ENCODE peak calls at places on chromosomes 16 and 17, in ten cellular contexts. One of them, this sample, is unnamed.

GRCh38 chr16:67396775-67397450 is 3.6 kb upstream of the TPPP3 start:
- DNase-seq in lung: no peak
- DNase-seq in cardiac muscle cell: peak; percentile 23
- DNase-seq in sigmoid colon: no peak
- DNase-seq in transverse colon: no peak
- DNase-seq in stomach: no peak
- DNase-seq in mammary epithelial cell: no peak
- DNase-seq in A673: no peak
- DNase-seq in thoracic aorta: no peak
- DNase-seq in HepG2: no peak
- DNase-seq in this sample: no peak

GRCh38 chr17:79533116-79533515 is 77.7 kb downstream of the RBFOX3 start:
- DNase-seq in lung: no peak
- DNase-seq in cardiac muscle cell: no peak
- DNase-seq in sigmoid colon: no peak
- DNase-seq in transverse colon: no peak
- DNase-seq in stomach: no peak
- DNase-seq in mammary epithelial cell: no peak
- DNase-seq in A673: no peak
- DNase-seq in thoracic aorta: no peak
- DNase-seq in HepG2: no peak
- DNase-seq in this sample: no peak

GRCh38 chr17:73639926-73640325 is 4.3 kb downstream of the SDK2 start:
- DNase-seq in lung: no peak
- DNase-seq in cardiac muscle cell: no peak
- DNase-seq in sigmoid colon: no peak
- DNase-seq in transverse colon: peak; percentile 46
- DNase-seq in stomach: peak; percentile 24
- DNase-seq in mammary epithelial cell: no peak
- DNase-seq in A673: no peak
- DNase-seq in thoracic aorta: no peak
- DNase-seq in HepG2: peak; percentile 33
- DNase-seq in this sample: no peak

GRCh38 chr16:3864562-3864961 is 16.0 kb downstream of the CREBBP start:
- DNase-seq in lung: no peak
- DNase-seq in cardiac muscle cell: no peak
- DNase-seq in sigmoid colon: no peak
- DNase-seq in transverse colon: no peak
- DNase-seq in stomach: no peak
- DNase-seq in mammary epithelial cell: no peak
- DNase-seq in A673: no peak
- DNase-seq in thoracic aorta: no peak
- DNase-seq in HepG2: no peak
- DNase-seq in this sample: no peak

GRCh38 chr17:61981323-61981722 is 53.5 kb upstream of the INTS2 start:
- DNase-seq in lung: no peak
- DNase-seq in cardiac muscle cell: no peak
- DNase-seq in sigmoid colon: no peak
- DNase-seq in transverse colon: no peak
- DNase-seq in stomach: no peak
- DNase-seq in mammary epithelial cell: peak; percentile 10
- DNase-seq in A673: no peak
- DNase-seq in thoracic aorta: no peak
- DNase-seq in HepG2: no peak
- DNase-seq in this sample: no peak

GRCh38 chr17:7060165-7060890 is 16.4 kb upstream of the SLC16A11 start:
- DNase-seq in lung: no peak
- DNase-seq in cardiac muscle cell: no peak
- DNase-seq in sigmoid colon: no peak
- DNase-seq in transverse colon: no peak
- DNase-seq in stomach: peak; percentile 27
- DNase-seq in mammary epithelial cell: peak; percentile 99
- DNase-seq in A673: peak; percentile 27
- DNase-seq in thoracic aorta: no peak
- DNase-seq in HepG2: peak; percentile 59
- DNase-seq in this sample: no peak

GRCh38 chr17:71438631-71439146 is 682.1 kb upstream of the SOX9 start:
- DNase-seq in lung: peak; percentile 45
- DNase-seq in cardiac muscle cell: peak; percentile 10
- DNase-seq in sigmoid colon: no peak
- DNase-seq in transverse colon: no peak
- DNase-seq in stomach: no peak
- DNase-seq in mammary epithelial cell: peak; percentile 96
- DNase-seq in A673: peak; percentile 3
- DNase-seq in thoracic aorta: no peak
- DNase-seq in HepG2: peak; percentile 25
- DNase-seq in this sample: no peak

GRCh38 chr16:1546430-1546829 is 13.0 kb downstream of the TMEM204 start:
- DNase-seq in lung: no peak
- DNase-seq in cardiac muscle cell: no peak
- DNase-seq in sigmoid colon: no peak
- DNase-seq in transverse colon: no peak
- DNase-seq in stomach: no peak
- DNase-seq in mammary epithelial cell: no peak
- DNase-seq in A673: no peak
- DNase-seq in thoracic aorta: no peak
- DNase-seq in HepG2: no peak
- DNase-seq in this sample: no peak

GRCh38 chr17:4949321-4950074 is 1.2 kb upstream of the PFN1 start:
- DNase-seq in lung: peak; percentile 83
- DNase-seq in cardiac muscle cell: peak; percentile 60
- DNase-seq in sigmoid colon: peak; percentile 89
- DNase-seq in transverse colon: peak; percentile 93
- DNase-seq in stomach: peak; percentile 82
- DNase-seq in mammary epithelial cell: peak; percentile 83
- DNase-seq in A673: peak; percentile 67
- DNase-seq in thoracic aorta: no peak
- DNase-seq in HepG2: peak; percentile 82
- DNase-seq in this sample: no peak

GRCh38 chr16:69840975-69841374 is 78.8 kb downstream of the WWP2 start:
- DNase-seq in lung: no peak
- DNase-seq in cardiac muscle cell: no peak
- DNase-seq in sigmoid colon: no peak
- DNase-seq in transverse colon: peak; percentile 82
- DNase-seq in stomach: peak; percentile 56
- DNase-seq in mammary epithelial cell: no peak
- DNase-seq in A673: no peak
- DNase-seq in thoracic aorta: no peak
- DNase-seq in HepG2: no peak
- DNase-seq in this sample: no peak

GRCh38 chr16:53744449-53744848 is 40.5 kb downstream of the FTO start:
- DNase-seq in lung: no peak
- DNase-seq in cardiac muscle cell: no peak
- DNase-seq in sigmoid colon: no peak
- DNase-seq in transverse colon: no peak
- DNase-seq in stomach: no peak
- DNase-seq in mammary epithelial cell: no peak
- DNase-seq in A673: peak; percentile 31
- DNase-seq in thoracic aorta: no peak
- DNase-seq in HepG2: peak; percentile 67
- DNase-seq in this sample: no peak

GRCh38 chr17:32998893-32999240 is 7.2 kb downstream of the SPACA3 start:
- DNase-seq in lung: no peak
- DNase-seq in cardiac muscle cell: no peak
- DNase-seq in sigmoid colon: no peak
- DNase-seq in transverse colon: no peak
- DNase-seq in stomach: no peak
- DNase-seq in mammary epithelial cell: peak; percentile 56
- DNase-seq in A673: no peak
- DNase-seq in thoracic aorta: no peak
- DNase-seq in HepG2: no peak
- DNase-seq in this sample: no peak

GRCh38 chr17:12712941-12713340 is 47.3 kb downstream of the MYOCD start:
- DNase-seq in lung: no peak
- DNase-seq in cardiac muscle cell: no peak
- DNase-seq in sigmoid colon: no peak
- DNase-seq in transverse colon: no peak
- DNase-seq in stomach: no peak
- DNase-seq in mammary epithelial cell: no peak
- DNase-seq in A673: no peak
- DNase-seq in thoracic aorta: no peak
- DNase-seq in HepG2: no peak
- DNase-seq in this sample: no peak

GRCh38 chr17:43578699-43579569 is 32.8 kb upstream of the ETV4 start:
- DNase-seq in lung: no peak
- DNase-seq in cardiac muscle cell: no peak
- DNase-seq in sigmoid colon: no peak
- DNase-seq in transverse colon: no peak
- DNase-seq in stomach: no peak
- DNase-seq in mammary epithelial cell: peak; percentile 49
- DNase-seq in A673: no peak
- DNase-seq in thoracic aorta: no peak
- DNase-seq in HepG2: peak; percentile 46
- DNase-seq in this sample: no peak

GRCh38 chr17:42578282-42578869 is 847 bp upstream of the PSMC3IP start:
- DNase-seq in lung: peak; percentile 75
- DNase-seq in cardiac muscle cell: peak; percentile 82
- DNase-seq in sigmoid colon: peak; percentile 87
- DNase-seq in transverse colon: peak; percentile 88
- DNase-seq in stomach: peak; percentile 79
- DNase-seq in mammary epithelial cell: peak; percentile 58
- DNase-seq in A673: peak; percentile 82
- DNase-seq in thoracic aorta: no peak
- DNase-seq in HepG2: peak; percentile 84
- DNase-seq in this sample: peak; percentile 79

DNA sequence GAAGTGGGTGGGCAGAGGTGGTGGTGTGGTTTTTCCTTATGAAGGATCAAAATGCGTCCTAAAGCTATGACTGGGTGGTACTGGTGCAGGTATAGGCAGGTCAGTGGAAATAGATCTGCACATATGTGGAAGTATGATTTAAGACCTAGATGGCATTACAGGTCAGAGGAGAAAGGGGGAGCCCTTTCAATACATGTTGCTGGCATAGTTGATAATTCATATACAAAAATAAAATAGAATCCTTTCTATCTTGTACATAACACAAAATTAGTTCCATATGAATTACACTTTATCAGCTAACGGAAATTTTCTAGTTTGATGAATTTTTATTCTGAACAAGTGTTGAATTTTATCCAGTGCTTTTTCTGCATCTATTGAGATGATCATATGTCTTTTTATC is 20.8 kb upstream of the PIK3R5 start:
- DNase-seq in lung: no peak
- DNase-seq in cardiac muscle cell: no peak
- DNase-seq in sigmoid colon: no peak
- DNase-seq in transverse colon: no peak
- DNase-seq in stomach: no peak
- DNase-seq in mammary epithelial cell: no peak
- DNase-seq in A673: no peak
- DNase-seq in thoracic aorta: no peak
- DNase-seq in HepG2: no peak
- DNase-seq in this sample: no peak
- TF ChIP-seq CTCF in lung: no peak
- TF ChIP-seq CTCF in cardiac muscle cell: peak; percentile 12
- TF ChIP-seq CTCF in sigmoid colon: no peak
- TF ChIP-seq CTCF in transverse colon: no peak
- TF ChIP-seq CTCF in stomach: no peak
- TF ChIP-seq CTCF in mammary epithelial cell: peak; percentile 26
- TF ChIP-seq CTCF in A673: peak; percentile 14
- TF ChIP-seq CTCF in thoracic aorta: no peak
- TF ChIP-seq CTCF in HepG2: no peak
- TF ChIP-seq CTCF in this sample: no peak

DNA sequence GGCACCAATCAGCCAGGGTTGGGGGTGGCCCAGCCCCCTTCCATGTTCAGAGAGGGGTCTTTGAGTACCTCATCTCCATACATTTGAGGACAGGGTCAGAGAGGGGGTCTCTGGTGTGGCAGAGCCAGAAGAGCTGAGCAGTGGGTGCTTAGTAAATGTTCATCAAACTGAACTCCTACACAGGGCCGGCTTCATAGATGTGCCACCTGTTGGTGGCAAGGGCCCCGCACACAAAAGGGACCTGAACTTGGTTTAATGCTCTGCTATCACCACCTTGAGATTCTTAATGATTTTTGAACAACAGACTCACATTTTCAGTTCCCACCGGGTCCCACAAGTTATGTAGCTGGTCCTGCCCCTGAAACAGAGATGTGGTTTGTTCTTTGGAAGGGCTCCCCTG is 9.0 kb upstream of the C1QL1 start:
- DNase-seq in lung: no peak
- DNase-seq in cardiac muscle cell: no peak
- DNase-seq in sigmoid colon: no peak
- DNase-seq in transverse colon: no peak
- DNase-seq in stomach: no peak
- DNase-seq in mammary epithelial cell: no peak
- DNase-seq in A673: no peak
- DNase-seq in thoracic aorta: no peak
- DNase-seq in HepG2: no peak
- DNase-seq in this sample: no peak
- TF ChIP-seq CTCF in lung: no peak
- TF ChIP-seq CTCF in cardiac muscle cell: no peak
- TF ChIP-seq CTCF in sigmoid colon: no peak
- TF ChIP-seq CTCF in transverse colon: no peak
- TF ChIP-seq CTCF in stomach: no peak
- TF ChIP-seq CTCF in mammary epithelial cell: no peak
- TF ChIP-seq CTCF in A673: no peak
- TF ChIP-seq CTCF in thoracic aorta: no peak
- TF ChIP-seq CTCF in HepG2: no peak
- TF ChIP-seq CTCF in this sample: no peak

DNA sequence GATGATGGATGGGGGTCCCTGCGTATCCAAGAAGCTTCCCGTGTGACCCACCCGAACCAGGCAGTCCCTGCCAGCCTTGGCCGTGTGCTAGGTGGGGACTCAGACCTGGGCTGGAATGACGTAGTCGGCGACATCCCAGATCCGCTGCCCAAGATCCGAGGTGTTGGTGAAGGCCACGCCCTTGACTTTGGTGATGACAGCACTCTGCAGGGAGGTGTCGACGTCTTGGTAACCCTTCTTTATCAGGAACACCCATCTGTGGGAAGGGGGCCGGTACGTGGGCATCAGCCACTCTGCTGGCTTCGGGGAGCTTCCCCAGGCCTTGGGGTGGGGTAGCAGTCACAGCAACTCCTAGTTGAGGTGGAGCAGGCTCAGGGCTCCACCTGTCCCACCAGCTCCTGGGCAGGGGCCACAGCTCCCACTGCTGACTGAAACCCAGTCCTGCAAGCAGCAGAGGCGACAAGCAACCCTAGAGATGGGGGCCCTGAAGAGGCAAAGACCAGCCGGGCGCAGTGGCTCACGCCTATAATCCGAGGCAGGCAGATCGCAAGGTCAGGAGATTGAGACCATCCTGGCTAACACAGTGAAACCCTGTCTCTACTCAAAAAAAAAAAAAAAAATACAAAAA is 4.3 kb downstream of the P2RX5 start:
- DNase-seq in lung: no peak
- DNase-seq in cardiac muscle cell: no peak
- DNase-seq in sigmoid colon: no peak
- DNase-seq in transverse colon: no peak
- DNase-seq in stomach: no peak
- DNase-seq in mammary epithelial cell: no peak
- DNase-seq in A673: no peak
- DNase-seq in thoracic aorta: no peak
- DNase-seq in HepG2: no peak
- DNase-seq in this sample: no peak
- TF ChIP-seq CTCF in lung: no peak
- TF ChIP-seq CTCF in cardiac muscle cell: no peak
- TF ChIP-seq CTCF in sigmoid colon: no peak
- TF ChIP-seq CTCF in transverse colon: no peak
- TF ChIP-seq CTCF in stomach: no peak
- TF ChIP-seq CTCF in mammary epithelial cell: peak; percentile 15
- TF ChIP-seq CTCF in A673: no peak
- TF ChIP-seq CTCF in thoracic aorta: no peak
- TF ChIP-seq CTCF in HepG2: peak; percentile 41
- TF ChIP-seq CTCF in this sample: no peak

GRCh38 chr16:14284930-14285541 is 213.9 kb downstream of the MRTFB start:
- DNase-seq in lung: no peak
- DNase-seq in cardiac muscle cell: peak; percentile 71
- DNase-seq in sigmoid colon: peak; percentile 86
- DNase-seq in transverse colon: peak; percentile 67
- DNase-seq in stomach: peak; percentile 67
- DNase-seq in mammary epithelial cell: no peak
- DNase-seq in A673: peak; percentile 82
- DNase-seq in thoracic aorta: no peak
- DNase-seq in HepG2: peak; percentile 65
- DNase-seq in this sample: no peak
- TF ChIP-seq CTCF in lung: no peak
- TF ChIP-seq CTCF in cardiac muscle cell: peak; percentile 37
- TF ChIP-seq CTCF in sigmoid colon: no peak
- TF ChIP-seq CTCF in transverse colon: peak; percentile 33
- TF ChIP-seq CTCF in stomach: no peak
- TF ChIP-seq CTCF in mammary epithelial cell: peak; percentile 53
- TF ChIP-seq CTCF in A673: peak; percentile 54
- TF ChIP-seq CTCF in thoracic aorta: peak; percentile 17
- TF ChIP-seq CTCF in HepG2: peak; percentile 74
- TF ChIP-seq CTCF in this sample: peak; percentile 57

This sample was measured in type B pancreatic cell.